ENCODE peak calls at places on chromosomes 12 and 14, in four cellular contexts. One of them, this sample, is unnamed.

GRCh38 chr14:24206260-24207103 is 986 bp downstream of the TSSK4 start:
- DNase-seq in left cardiac atrium: no peak
- DNase-seq in AG10803: no peak
- DNase-seq in iris pigment epithelial cell: no peak
- DNase-seq in this sample: no peak

GRCh38 chr12:6701078-6701768 is 608 bp upstream of the PIANP start:
- DNase-seq in left cardiac atrium: no peak
- DNase-seq in AG10803: no peak
- DNase-seq in iris pigment epithelial cell: no peak
- DNase-seq in this sample: no peak

GRCh38 chr14:104680806-104681688 is 8.4 kb upstream of the INF2 start:
- DNase-seq in left cardiac atrium: peak
- DNase-seq in AG10803: peak
- DNase-seq in iris pigment epithelial cell: peak
- DNase-seq in this sample: peak

GRCh38 chr12:117522559-117522958 is 161.1 kb upstream of the NOS1 start:
- DNase-seq in left cardiac atrium: no peak
- DNase-seq in AG10803: peak
- DNase-seq in iris pigment epithelial cell: no peak
- DNase-seq in this sample: no peak

GRCh38 chr14:89303452-89304435 is 113.3 kb downstream of the FOXN3 start:
- DNase-seq in left cardiac atrium: peak
- DNase-seq in AG10803: peak
- DNase-seq in iris pigment epithelial cell: peak
- DNase-seq in this sample: peak

GRCh38 chr12:4190376-4191063 is 83.0 kb upstream of the CCND2 start:
- DNase-seq in left cardiac atrium: no peak
- DNase-seq in AG10803: peak
- DNase-seq in iris pigment epithelial cell: no peak
- DNase-seq in this sample: no peak

GRCh38 chr12:49662998-49663843 is 39.9 kb downstream of the PRPF40B start:
- DNase-seq in left cardiac atrium: peak
- DNase-seq in AG10803: peak
- DNase-seq in iris pigment epithelial cell: peak
- DNase-seq in this sample: peak

GRCh38 chr12:42725839-42726238 is 136.3 kb upstream of the PRICKLE1 start:
- DNase-seq in left cardiac atrium: no peak
- DNase-seq in AG10803: peak
- DNase-seq in iris pigment epithelial cell: peak
- DNase-seq in this sample: no peak

GRCh38 chr12:52307836-52308806 is 13.1 kb downstream of the KRT83 start:
- DNase-seq in left cardiac atrium: peak
- DNase-seq in AG10803: peak
- DNase-seq in iris pigment epithelial cell: peak
- DNase-seq in this sample: peak

GRCh38 chr14:74141703-74142102 is 56.9 kb downstream of the LIN52 start:
- DNase-seq in left cardiac atrium: no peak
- DNase-seq in AG10803: peak
- DNase-seq in iris pigment epithelial cell: peak
- DNase-seq in this sample: no peak

GRCh38 chr14:49508124-49508523 is 78.1 kb downstream of the RPS29 start:
- DNase-seq in left cardiac atrium: no peak
- DNase-seq in AG10803: peak
- DNase-seq in iris pigment epithelial cell: no peak
- DNase-seq in this sample: no peak

GRCh38 chr12:106392746-106393145 is 35.2 kb downstream of the POLR3B start:
- DNase-seq in left cardiac atrium: no peak
- DNase-seq in AG10803: no peak
- DNase-seq in iris pigment epithelial cell: no peak
- DNase-seq in this sample: no peak

GRCh38 chr14:99080306-99080705 is 191.7 kb downstream of the BCL11B start:
- DNase-seq in left cardiac atrium: no peak
- DNase-seq in AG10803: no peak
- DNase-seq in iris pigment epithelial cell: no peak
- DNase-seq in this sample: no peak

GRCh38 chr14:58919262-58919661 is 269.2 kb upstream of the DAAM1 start:
- DNase-seq in left cardiac atrium: no peak
- DNase-seq in AG10803: peak
- DNase-seq in iris pigment epithelial cell: peak
- DNase-seq in this sample: no peak

This sample was measured in left ventricle myocardium inferior.